ENCODE peak calls at places on chromosome 16, in seven cellular contexts. V is glutamatergic neuron, P is Kasumi-1, K is T follicular helper cell, G is ELR, M is ecto neural progenitor cell, D is sciatic nerve. X is an unnamed sample.

GRCh38 chr16:81705261-81705660 is 73.8 kb upstream of the PLCG2 start:
- DNase-seq in M (no peak), P (no peak), G (no peak), V (no peak), K (no peak), D (no peak), X (no peak)

GRCh38 chr16:81554993-81555392 is 110.4 kb downstream of the CMIP start:
- DNase-seq in K (no peak), M (no peak), D (no peak), V (no peak), P (no peak), G (no peak), X (no peak)

GRCh38 chr16:4085405-4085970 is 30.8 kb downstream of the ADCY9 start:
- DNase-seq in P (no peak), M (no peak), K (no peak), D (no peak), V (no peak), G (no peak), X (no peak)

GRCh38 chr16:73714976-73715375 is 581.6 kb upstream of the PSMD7 start:
- DNase-seq in P (no peak), G (no peak), M (no peak), D (no peak), K (no peak), V (no peak), X (no peak)

GRCh38 chr16:67446968-67447507 is 16.1 kb downstream of the HSD11B2 start:
- DNase-seq in K (no peak), P (no peak), V (no peak), M (no peak), G (no peak), D (no peak), X (no peak)

GRCh38 chr16:67053767-67054334 is 24.9 kb downstream of the CBFB start:
- DNase-seq in D (no peak), P (no peak), M (no peak), G (no peak), V (no peak), K (no peak), X (no peak)

GRCh38 chr16:31452631-31453106 is 6.6 kb upstream of the ARMC5 start:
- DNase-seq in M (no peak), D (no peak), P (no peak), V (no peak), K (no peak), G (peak), X (no peak)

GRCh38 chr16:19601083-19601976 is 45.8 kb downstream of the VPS35L start:
- DNase-seq in D (no peak), V (no peak), M (no peak), P (peak), G (peak), K (peak), X (no peak)

GRCh38 chr16:50301626-50302471 is 35.5 kb downstream of the ADCY7 start:
- DNase-seq in P (no peak), D (peak), K (no peak), V (no peak), M (peak), G (peak), X (no peak)

GRCh38 chr16:69793521-69793920 is 31.4 kb downstream of the WWP2 start:
- DNase-seq in M (no peak), G (no peak), V (no peak), D (no peak), P (no peak), K (no peak), X (no peak)

GRCh38 chr16:47477680-47478079 is 16.5 kb downstream of the PHKB start:
- DNase-seq in G (peak), P (no peak), D (no peak), M (no peak), V (no peak), K (no peak), X (no peak)

GRCh38 chr16:77960771-77961170 is 61.6 kb upstream of the CLEC3A start:
- DNase-seq in M (no peak), K (no peak), P (no peak), D (no peak), V (no peak), G (no peak), X (no peak)

GRCh38 chr16:68548947-68549346 is 9.9 kb downstream of the ZFP90 start:
- DNase-seq in P (peak), D (no peak), G (no peak), M (no peak), V (no peak), K (no peak), X (no peak)

GRCh38 chr16:83481589-83481988 is 326.2 kb upstream of the HSBP1 start:
- DNase-seq in D (no peak), K (no peak), M (no peak), V (no peak), P (no peak), G (no peak), X (no peak)

GRCh38 chr16:48321307-48322036 is 63.7 kb downstream of the SIAH1 start:
- DNase-seq in M (no peak), V (no peak), K (no peak), D (no peak), G (peak), P (peak), X (no peak)

GRCh38 chr16:71443714-71444113 is 1.9 kb upstream of the TLE7 start:
- DNase-seq in M (no peak), P (no peak), V (no peak), K (no peak), D (no peak), G (no peak), X (no peak)

X was measured in MV-4-11.